ENCODE peak calls at places on chromosome 21, in ten cellular contexts. N, I, X, U, Q, E, G, S, Y and R are unnamed samples.

GRCh38 chr21:25956993-25957714 is 213.4 kb downstream of the APP start:
- DNase-seq in U (no peak), S (no peak), E (no peak), N (peak), X (no peak), Q (no peak), Y (no peak), I (no peak), G (no peak), R (no peak)

GRCh38 chr21:33418686-33419085 is 15.5 kb downstream of the IFNGR2 start:
- DNase-seq in E (no peak), I (no peak), S (no peak), Y (no peak), G (no peak), N (peak), U (no peak), X (no peak), Q (no peak), R (no peak)

GRCh38 chr21:31347435-31348032 is 3.5 kb upstream of the TIAM1 start:
- DNase-seq in Q (peak), I (peak), G (peak), U (peak), Y (no peak), E (peak), X (peak), N (no peak), S (peak), R (no peak)

GRCh38 chr21:33643658-33644311 is 1.5 kb downstream of the ITSN1 start:
- DNase-seq in N (peak), G (peak), X (no peak), I (peak), U (peak), Q (peak), Y (no peak), S (peak), E (no peak), R (no peak)

GRCh38 chr21:38945536-38946245 is 140.0 kb downstream of the ETS2 start:
- DNase-seq in Q (no peak), S (no peak), Y (no peak), G (peak), U (no peak), E (no peak), X (no peak), N (no peak), I (no peak), R (no peak)

GRCh38 chr21:38819719-38820147 is 14.0 kb downstream of the ETS2 start:
- DNase-seq in X (no peak), G (no peak), E (peak), Y (no peak), N (no peak), U (no peak), Q (no peak), I (no peak), S (no peak), R (no peak)

GRCh38 chr21:28684351-28684750 is 308.3 kb downstream of the LTN1 start:
- DNase-seq in E (no peak), U (no peak), Q (no peak), S (no peak), I (no peak), G (no peak), Y (no peak), X (no peak), N (no peak), R (no peak)

GRCh38 chr21:40120944-40121575 is 253.8 kb downstream of the PCP4 start:
- DNase-seq in G (peak), S (peak), E (peak), I (no peak), N (peak), X (peak), U (peak), Y (no peak), Q (peak), R (no peak)

GRCh38 chr21:38921511-38922215 is 115.9 kb downstream of the ETS2 start:
- DNase-seq in G (no peak), Q (no peak), N (no peak), I (no peak), Y (no peak), U (no peak), X (no peak), S (no peak), E (no peak), R (no peak)

GRCh38 chr21:14382486-14382834 is 486 bp downstream of the HSPA13 start:
- DNase-seq in S (no peak), I (no peak), U (no peak), N (no peak), Y (no peak), E (no peak), X (no peak), G (no peak), Q (no peak), R (no peak)

GRCh38 chr21:39633043-39633442 is 20.3 kb downstream of the B3GALT5 start:
- DNase-seq in I (no peak), X (no peak), G (no peak), Q (no peak), U (no peak), N (no peak), E (no peak), S (no peak), Y (peak), R (no peak)

GRCh38 chr21:33099131-33099530 is 29.2 kb downstream of the OLIG1 start:
- DNase-seq in Q (no peak), E (no peak), U (no peak), G (no peak), X (no peak), N (no peak), S (no peak), Y (no peak), I (no peak), R (no peak)

DNA sequence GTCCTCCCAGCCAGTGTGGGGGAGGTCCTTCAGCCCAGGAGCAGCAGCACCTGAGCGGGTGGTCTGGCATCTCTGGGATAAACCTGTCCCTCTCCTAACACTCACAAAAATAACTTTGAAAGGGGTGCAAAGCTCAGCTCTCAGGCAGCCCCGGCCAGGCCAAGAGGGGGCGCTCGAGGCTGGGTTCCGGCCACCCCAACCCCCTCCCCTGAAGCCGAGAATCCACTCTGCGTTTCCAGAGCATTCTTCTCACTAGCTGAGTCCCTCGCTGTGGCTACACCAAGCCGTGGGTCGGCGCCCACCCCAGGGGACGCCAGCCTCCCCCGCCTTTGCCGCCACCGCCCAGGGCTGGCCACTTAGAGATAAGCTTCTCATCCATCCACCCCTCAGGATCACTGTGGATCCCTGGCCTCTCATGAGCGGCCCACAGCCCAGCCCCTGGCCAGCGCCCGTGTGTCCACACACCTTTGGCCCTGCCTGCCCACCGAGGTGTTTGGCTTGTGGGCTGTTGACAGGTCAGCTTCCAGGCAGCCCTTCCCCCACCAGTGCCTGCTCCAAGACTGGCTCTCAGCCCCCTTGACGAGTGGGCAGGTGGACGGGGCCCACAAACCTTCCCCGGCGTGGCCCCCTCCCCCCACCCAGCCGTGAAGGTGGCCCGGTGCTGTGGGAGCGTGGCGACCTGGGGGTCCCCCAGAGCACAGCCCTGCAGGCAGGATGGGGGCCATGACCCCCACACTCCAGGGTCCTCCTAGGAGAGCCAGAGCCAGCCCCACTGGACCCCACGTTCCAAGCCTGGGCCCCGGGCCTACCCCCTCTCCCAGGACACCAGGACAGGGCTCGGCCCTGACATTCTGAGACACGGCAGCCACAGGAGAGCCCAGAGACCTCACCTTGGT is 1.9 kb downstream of the FTCD start:
- DNase-seq in X (peak), S (peak), Y (no peak), U (peak), E (no peak), G (peak), Q (peak), I (peak), N (peak), R (peak)
- TF ChIP-seq CTCF in X (peak), S (peak), Y (peak), U (peak), E (peak), G (peak), Q (peak), I (peak), N (peak), R (peak)

GRCh38 chr21:35128526-35128925 is 79.4 kb upstream of the RUNX1 start:
- DNase-seq in Q (no peak), I (no peak), Y (no peak), U (no peak), E (no peak), G (no peak), N (no peak), X (no peak), S (no peak), R (no peak)

DNA sequence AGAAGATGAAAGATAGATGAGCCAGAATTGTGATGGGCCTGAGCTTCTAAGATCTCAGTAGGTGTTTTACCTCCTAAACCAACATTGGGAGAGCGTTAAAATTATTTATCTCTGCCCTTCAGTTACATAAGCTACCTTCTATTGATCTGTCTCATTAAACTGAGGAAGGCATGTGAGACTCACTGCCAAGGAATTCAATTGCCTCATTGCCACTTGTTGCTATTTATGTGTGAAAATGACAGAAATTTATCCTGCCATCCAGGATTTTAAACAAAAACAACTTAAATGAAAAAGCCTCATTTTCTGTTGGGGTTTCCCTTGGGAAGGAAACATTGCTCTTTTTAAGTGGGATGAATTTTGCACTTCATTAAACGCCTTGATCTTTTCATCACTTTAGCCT is 78.7 kb upstream of the RUNX1 start:
- DNase-seq in N (no peak), U (no peak), I (no peak), Y (no peak), X (no peak), Q (no peak), S (no peak), G (no peak), E (no peak), R (no peak)
- TF ChIP-seq CTCF in N (no peak), U (no peak), I (no peak), Y (no peak), X (no peak), Q (no peak), S (no peak), G (no peak), E (no peak), R (no peak)

GRCh38 chr21:45357436-45358260 is 47.3 kb upstream of the COL18A1 start:
- DNase-seq in U (no peak), E (no peak), X (no peak), Y (no peak), G (peak), N (no peak), S (no peak), Q (no peak), I (no peak), R (no peak)
- TF ChIP-seq CTCF in U (no peak), E (no peak), X (peak), Y (peak), G (peak), N (no peak), S (peak), Q (peak), I (peak), R (peak)

DNA sequence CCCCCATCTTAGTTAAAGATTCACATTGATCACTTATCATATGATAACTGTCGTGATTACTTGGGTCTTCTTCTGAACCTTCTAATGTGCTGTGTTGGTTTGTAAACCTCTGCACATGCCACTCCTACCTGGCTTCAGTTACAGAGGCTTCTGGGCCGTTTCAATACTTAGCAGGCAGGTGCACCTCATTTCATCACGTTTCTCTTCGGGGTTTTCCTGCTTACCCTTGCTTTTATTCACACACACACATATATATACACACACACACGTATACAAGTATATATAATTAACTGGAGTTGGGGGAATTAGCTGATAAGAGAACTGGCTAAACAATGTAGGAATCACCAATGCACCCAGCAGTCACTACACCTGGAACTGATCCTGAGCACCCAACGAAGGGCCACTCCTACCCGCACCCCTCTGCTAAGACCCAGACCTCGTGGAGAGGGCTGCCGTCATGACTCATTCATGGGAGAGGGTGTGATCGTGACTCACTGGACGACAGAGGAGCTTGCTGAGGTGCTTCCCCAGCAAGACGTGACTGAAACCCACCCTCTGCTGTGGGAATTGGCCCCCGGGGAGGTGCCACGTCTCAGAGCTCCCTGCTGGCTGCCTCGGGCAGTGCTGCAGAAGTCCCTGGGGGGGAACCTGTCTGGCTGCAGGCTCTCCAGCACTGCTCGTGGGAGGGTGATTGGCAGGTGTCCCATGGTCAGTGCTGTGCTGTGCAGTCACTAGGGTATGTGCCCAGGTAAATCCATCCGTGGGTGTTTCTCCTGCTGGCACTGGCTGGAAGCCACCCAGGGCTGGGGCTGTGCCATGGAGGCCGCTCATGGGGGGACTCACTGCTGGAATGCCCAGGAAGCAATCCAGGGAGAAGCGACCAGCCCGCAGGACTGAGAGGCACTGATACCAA is 166.6 kb downstream of the DYRK1A start:
- DNase-seq in S (no peak), I (no peak), E (peak), G (no peak), N (no peak), Y (peak), X (peak), U (no peak), Q (no peak), R (no peak)
- TF ChIP-seq CTCF in S (no peak), I (no peak), E (no peak), G (no peak), N (no peak), Y (peak), X (peak), U (no peak), Q (no peak), R (no peak)

GRCh38 chr21:34670962-34671348 is 2.2 kb downstream of the CLIC6 start:
- DNase-seq in I (no peak), S (no peak), N (no peak), G (peak), E (no peak), Y (no peak), U (no peak), X (no peak), Q (no peak), R (no peak)

GRCh38 chr21:34669149-34669879 is 520 bp downstream of the CLIC6 start:
- DNase-seq in N (no peak), Q (peak), Y (no peak), E (no peak), S (peak), U (no peak), I (peak), G (peak), X (no peak), R (peak)

GRCh38 chr21:34668803-34669148 is at the start of gene CLIC6:
- DNase-seq in E (no peak), N (no peak), U (no peak), I (no peak), G (peak), Q (no peak), Y (no peak), S (peak), X (no peak), R (peak)

GRCh38 chr21:34671891-34672290 is 3.1 kb downstream of the CLIC6 start:
- DNase-seq in N (no peak), S (no peak), U (no peak), E (no peak), X (no peak), Q (no peak), I (no peak), G (no peak), Y (no peak), R (no peak)

GRCh38 chr21:34670220-34670961 is 1.6 kb downstream of the CLIC6 start:
- DNase-seq in X (no peak), I (no peak), S (peak), Q (peak), G (peak), U (no peak), N (no peak), Y (no peak), E (no peak), R (peak)
- TF ChIP-seq CTCF in X (no peak), I (no peak), S (no peak), Q (no peak), G (no peak), U (no peak), N (no peak), Y (no peak), E (no peak), R (no peak)

GRCh38 chr21:44533121-44533890 is 6.7 kb downstream of the KRTAP10-1 start:
- DNase-seq in I (no peak), Y (no peak), X (no peak), G (no peak), U (no peak), E (no peak), N (no peak), S (no peak), Q (no peak), R (no peak)
- TF ChIP-seq CTCF in I (no peak), Y (no peak), X (no peak), G (no peak), U (no peak), E (no peak), N (no peak), S (no peak), Q (no peak), R (no peak)

GRCh38 chr21:45768741-45769049 is 125.2 kb downstream of the PCBP3 start:
- DNase-seq in E (no peak), Y (no peak), U (no peak), X (no peak), I (no peak), G (peak), S (no peak), N (no peak), Q (peak), R (no peak)
- TF ChIP-seq CTCF in E (no peak), Y (no peak), U (peak), X (peak), I (no peak), G (peak), S (peak), N (no peak), Q (peak), R (no peak)

GRCh38 chr21:35616090-35616489 is 444.2 kb downstream of the SETD4 start:
- DNase-seq in U (no peak), Y (no peak), S (no peak), E (peak), X (no peak), N (no peak), I (no peak), G (no peak), Q (no peak), R (no peak)
- TF ChIP-seq CTCF in U (peak), Y (no peak), S (peak), E (peak), X (peak), N (peak), I (peak), G (no peak), Q (peak), R (peak)

GRCh38 chr21:42165901-42166300 is 53.0 kb upstream of the ABCG1 start:
- DNase-seq in G (no peak), Q (no peak), E (no peak), I (no peak), Y (no peak), N (no peak), U (no peak), S (no peak), X (no peak), R (no peak)

GRCh38 chr21:42171091-42172053 is 47.6 kb upstream of the ABCG1 start:
- DNase-seq in Q (no peak), E (peak), G (no peak), S (no peak), I (no peak), U (no peak), N (peak), X (no peak), Y (no peak), R (no peak)

GRCh38 chr21:42172596-42173483 is 46.1 kb upstream of the ABCG1 start:
- DNase-seq in E (no peak), U (no peak), Q (no peak), X (no peak), Y (no peak), G (no peak), N (no peak), I (no peak), S (no peak), R (no peak)

GRCh38 chr21:42174173-42174572 is 44.8 kb upstream of the ABCG1 start:
- DNase-seq in Q (no peak), G (no peak), N (no peak), E (peak), S (no peak), X (peak), Y (no peak), I (no peak), U (no peak), R (no peak)

GRCh38 chr21:42169758-42170157 is 49.2 kb upstream of the ABCG1 start:
- DNase-seq in U (no peak), Y (no peak), X (no peak), I (no peak), E (no peak), S (no peak), N (no peak), Q (no peak), G (no peak), R (no peak)
- TF ChIP-seq CTCF in U (no peak), Y (no peak), X (no peak), I (no peak), E (no peak), S (no peak), N (no peak), Q (no peak), G (no peak), R (no peak)

DNA sequence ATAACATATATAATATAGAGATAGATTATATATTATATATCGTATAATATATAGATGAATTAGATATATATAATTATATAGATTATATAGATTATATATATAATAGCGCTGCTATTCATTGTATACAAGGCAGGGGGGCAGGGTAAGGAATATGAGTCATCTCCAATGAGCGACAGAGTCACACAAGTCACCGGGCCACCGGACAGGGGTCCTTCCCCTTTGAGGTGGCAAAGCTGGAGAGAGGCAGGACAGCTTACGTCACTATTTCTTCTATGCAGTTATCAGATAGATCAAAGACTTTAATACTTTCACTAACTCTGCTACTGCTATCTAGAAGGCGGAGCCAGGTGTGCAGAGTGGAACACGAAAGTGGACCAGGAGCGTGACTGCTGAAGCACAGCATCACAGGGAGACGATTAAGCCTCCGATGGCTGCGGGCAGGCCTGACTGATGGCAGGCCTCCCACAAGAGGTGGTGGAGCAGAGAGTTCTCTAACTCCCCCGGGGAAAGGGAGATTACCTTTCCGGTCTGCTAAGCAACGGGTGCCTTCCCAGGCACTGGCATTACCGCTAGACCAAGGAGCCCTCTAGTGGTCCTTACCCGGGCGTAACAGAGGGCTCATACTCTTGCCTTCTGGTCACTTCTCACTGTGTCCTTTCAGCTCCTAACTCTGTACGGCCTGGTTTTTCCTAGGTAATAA is 2154.7 kb downstream of the MRPL39 start:
- DNase-seq in I (peak), E (no peak), Q (no peak), Y (peak), U (no peak), G (peak), X (no peak), N (peak), S (peak), R (peak)
- TF ChIP-seq CTCF in I (peak), E (no peak), Q (no peak), Y (peak), U (peak), G (peak), X (no peak), N (no peak), S (no peak), R (peak)